ENCODE peak calls at places on chromosome 6, in seven cellular contexts. E is amniotic stem cell, P is erythroblast, C is ovary, R is A549, T is breast epithelium, N is Caki2. X is an unnamed sample.

GRCh38 chr6:132115714-132116366 is 164.7 kb upstream of the CCN2 start:
- DNase-seq in P (no peak), C (no peak), N (no peak), T (no peak), E (no peak), R (no peak), X (no peak)

GRCh38 chr6:136593748-136594490 is 43.7 kb upstream of the MAP7 start:
- DNase-seq in N (peak), T (no peak), R (no peak), C (no peak), P (peak), E (peak), X (no peak)

GRCh38 chr6:17032595-17033591 is 69.0 kb upstream of the STMND1 start:
- DNase-seq in E (peak), R (peak), N (peak), P (no peak), C (peak), T (peak), X (no peak)

GRCh38 chr6:166556871-166557322 is 29.6 kb downstream of the RAMACL start:
- DNase-seq in R (peak), N (peak), P (no peak), T (peak), E (no peak), C (peak), X (no peak)

GRCh38 chr6:89430563-89430962 is 2.4 kb upstream of the ANKRD6 start:
- DNase-seq in E (no peak), R (no peak), C (no peak), T (no peak), N (no peak), P (no peak), X (no peak)

GRCh38 chr6:15506066-15506465 is 156.8 kb downstream of the DTNBP1 start:
- DNase-seq in R (no peak), T (peak), N (no peak), P (no peak), E (no peak), C (no peak), X (no peak)

GRCh38 chr6:107793193-107793592 is 30.9 kb downstream of the SCML4 start:
- DNase-seq in P (no peak), C (no peak), N (no peak), E (no peak), T (no peak), R (no peak), X (no peak)

GRCh38 chr6:157555795-157556645 is 175.0 kb downstream of the ZDHHC14 start:
- DNase-seq in R (no peak), P (no peak), N (no peak), E (no peak), T (no peak), C (no peak), X (no peak)

GRCh38 chr6:49300443-49300842 is 162.6 kb downstream of the MMUT start:
- DNase-seq in E (no peak), P (no peak), T (no peak), R (no peak), C (no peak), N (no peak), X (no peak)

GRCh38 chr6:168411130-168411529 is 29.9 kb upstream of the SMOC2 start:
- DNase-seq in P (no peak), C (no peak), T (no peak), R (no peak), E (no peak), N (no peak), X (no peak)

GRCh38 chr6:118783931-118784528 is 109.9 kb upstream of the ASF1A start:
- DNase-seq in T (no peak), P (no peak), R (no peak), C (no peak), N (no peak), E (no peak), X (peak)

GRCh38 chr6:133242761-133243590 is 1.8 kb downstream of the EYA4 start:
- DNase-seq in C (no peak), N (no peak), E (no peak), R (no peak), T (no peak), P (no peak), X (no peak)

GRCh38 chr6:89392823-89393222 is 19.2 kb downstream of the RRAGD start:
- DNase-seq in C (no peak), R (no peak), N (no peak), P (no peak), E (no peak), T (no peak), X (no peak)

GRCh38 chr6:111254779-111255166 is 167.5 kb downstream of the SLC16A10 start:
- DNase-seq in E (no peak), R (no peak), P (no peak), C (no peak), T (no peak), N (no peak), X (no peak)